ENCODE peak calls at places on chromosomes 6 and 20, in six cellular contexts. G, N, E, K, T and P are unnamed samples.

GRCh38 chr6:211856-212497 is 80.3 kb upstream of the DUSP22 start:
- DNase-seq in T (no peak), G (no peak), K (no peak), E (no peak), N (no peak), P (no peak)

GRCh38 chr6:73710470-73710869 is 14.5 kb downstream of the CD109 start:
- DNase-seq in G (no peak), N (no peak), T (no peak), E (peak; percentile 7), K (no peak), P (no peak)

GRCh38 chr6:91904586-91904985 is 1317.7 kb upstream of the MAP3K7 start:
- DNase-seq in E (no peak), T (no peak), N (no peak), G (no peak), K (no peak), P (no peak)

GRCh38 chr6:94487371-94487770 is 1068.0 kb upstream of the EPHA7 start:
- DNase-seq in K (no peak), G (no peak), N (no peak), E (no peak), T (no peak), P (no peak)

GRCh38 chr20:5400164-5400762 is 83.5 kb upstream of the PROKR2 start:
- DNase-seq in T (peak; percentile 9), K (no peak), E (peak; percentile 35), G (peak; percentile 57), N (peak; percentile 69), P (peak; percentile 42)

GRCh38 chr6:90413396-90413795 is 116.8 kb upstream of the BACH2 start:
- DNase-seq in N (peak; percentile 38), G (no peak), T (no peak), K (no peak), E (no peak), P (no peak)

GRCh38 chr20:38192323-38192885 is 27.3 kb upstream of the TGM2 start:
- DNase-seq in N (no peak), T (no peak), G (no peak), E (no peak), K (no peak), P (no peak)

GRCh38 chr20:50464026-50464724 is 46.0 kb upstream of the PTPN1 start:
- DNase-seq in G (peak; percentile 77), T (peak; percentile 74), E (peak; percentile 66), K (no peak), N (peak; percentile 77), P (peak; percentile 72)

GRCh38 chr6:96460052-96460700 is 61.4 kb upstream of the UFL1 start:
- DNase-seq in G (no peak), E (no peak), K (no peak), N (no peak), T (no peak), P (no peak)

GRCh38 chr6:42598300-42598699 is 34.5 kb downstream of the UBR2 start:
- DNase-seq in T (no peak), K (no peak), E (no peak), G (no peak), N (no peak), P (no peak)

GRCh38 chr6:16126881-16127280 is 2.0 kb upstream of the MYLIP start:
- DNase-seq in N (no peak), G (no peak), K (no peak), E (no peak), T (no peak), P (no peak)

DNA sequence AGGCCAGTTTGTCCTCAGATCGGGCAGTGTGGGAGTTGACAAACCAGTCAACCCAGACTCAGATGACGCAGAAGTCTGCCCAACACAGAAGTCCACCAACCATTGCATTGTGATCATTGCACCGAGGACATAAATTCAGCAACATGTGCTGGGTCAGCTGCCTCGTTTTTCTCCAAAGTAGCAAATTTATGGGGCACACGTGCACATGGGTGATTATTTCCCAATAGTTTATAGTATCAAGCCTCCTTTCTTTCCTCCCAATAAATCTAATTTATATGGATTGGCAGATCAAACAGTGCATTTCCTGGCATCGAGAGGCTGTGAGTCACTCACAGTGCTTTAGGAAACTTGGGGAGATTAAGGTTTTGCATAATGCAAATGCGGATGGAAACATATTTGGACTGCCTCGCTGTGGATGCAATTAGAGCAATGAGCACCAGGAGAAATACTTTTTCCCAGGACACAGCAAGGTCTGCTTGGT is 413.7 kb upstream of the SULF2 start:
- DNase-seq in G (no peak), N (no peak), T (no peak), K (no peak), E (no peak), P (no peak)
- TF ChIP-seq CREB1 in G (no peak), N (no peak), T (no peak), K (no peak), E (no peak), P (no peak)

GRCh38 chr20:14764511-14765369 is 427.3 kb upstream of the FLRT3 start:
- DNase-seq in N (no peak), E (no peak), G (no peak), K (no peak), T (no peak), P (no peak)
- TF ChIP-seq CREB1 in N (no peak), E (no peak), G (no peak), K (no peak), T (no peak), P (no peak)

GRCh38 chr6:112936079-112936472 is 588.9 kb downstream of the RFPL4B start:
- DNase-seq in T (no peak), G (no peak), N (no peak), E (no peak), K (no peak), P (no peak)
- TF ChIP-seq CREB1 in T (no peak), G (no peak), N (no peak), E (no peak), K (no peak), P (no peak)

GRCh38 chr6:12112540-12113189 is 100.6 kb downstream of the HIVEP1 start:
- DNase-seq in E (no peak), T (peak; percentile 49), N (no peak), K (no peak), G (no peak), P (no peak)

GRCh38 chr6:12111271-12111670 is 99.2 kb downstream of the HIVEP1 start:
- DNase-seq in N (no peak), K (no peak), G (no peak), T (no peak), E (no peak), P (no peak)

GRCh38 chr6:12115001-12115400 is 102.9 kb downstream of the HIVEP1 start:
- DNase-seq in N (no peak), E (no peak), K (no peak), G (no peak), T (no peak), P (no peak)

GRCh38 chr6:12114055-12114503 is 102.0 kb downstream of the HIVEP1 start:
- DNase-seq in T (no peak), G (no peak), E (no peak), N (no peak), K (no peak), P (no peak)

DNA sequence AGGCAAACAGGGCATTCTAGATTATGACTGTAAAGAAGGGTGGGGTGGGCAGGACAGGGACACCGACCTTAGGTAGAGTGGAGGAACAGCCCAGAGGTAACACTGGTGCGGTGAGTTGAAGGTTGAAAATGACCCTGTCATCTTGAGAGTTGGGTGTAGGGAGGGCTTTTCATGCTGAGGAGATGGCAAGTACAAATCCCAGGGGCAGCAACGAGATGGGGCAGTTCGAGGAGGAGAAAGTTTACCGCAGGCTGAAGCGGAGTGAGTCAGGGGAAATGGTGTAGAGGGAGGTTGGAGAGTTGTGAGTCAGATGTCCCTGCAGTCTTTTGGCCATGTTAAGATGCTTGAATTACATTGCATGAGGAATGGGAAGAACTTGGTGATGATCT is 101.1 kb downstream of the HIVEP1 start:
- DNase-seq in K (no peak), N (no peak), T (no peak), G (no peak), E (no peak), P (no peak)
- TF ChIP-seq CREB1 in K (no peak), N (no peak), T (no peak), G (no peak), E (no peak), P (no peak)

DNA sequence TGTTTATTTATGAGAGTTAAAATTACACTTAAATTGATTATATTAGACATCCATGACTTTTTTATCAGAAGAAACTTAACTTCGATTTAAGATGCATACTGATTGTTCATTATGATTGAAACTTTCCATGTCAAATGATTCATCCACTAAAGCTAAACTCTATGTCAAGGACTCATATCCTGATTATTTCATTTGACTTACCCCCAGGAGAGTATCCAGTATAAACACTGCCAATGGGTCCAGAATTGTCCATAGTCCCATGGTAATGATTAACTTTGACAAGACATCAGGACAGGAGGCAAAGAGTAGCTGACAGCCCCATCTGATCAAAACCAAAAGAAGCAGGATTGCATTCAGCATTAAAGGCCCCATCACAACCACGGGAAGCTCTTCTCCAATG is 709.9 kb downstream of the TFAP2A start:
- DNase-seq in T (no peak), G (no peak), N (no peak), K (no peak), E (peak; percentile 3), P (no peak)
- TF ChIP-seq CREB1 in T (no peak), G (no peak), N (no peak), K (no peak), E (no peak), P (no peak)

GRCh38 chr20:51508780-51509179 is 33.7 kb downstream of the NFATC2 start:
- DNase-seq in N (no peak), T (no peak), E (peak; percentile 82), K (no peak), G (no peak), P (no peak)

GRCh38 chr20:51506527-51507356 is 35.8 kb downstream of the NFATC2 start:
- DNase-seq in T (no peak), G (no peak), K (no peak), N (no peak), E (no peak), P (no peak)

GRCh38 chr20:51507357-51508036 is 35.0 kb downstream of the NFATC2 start:
- DNase-seq in E (no peak), G (no peak), N (no peak), T (no peak), K (no peak), P (no peak)

GRCh38 chr20:51509208-51509607 is 33.3 kb downstream of the NFATC2 start:
- DNase-seq in E (no peak), T (no peak), G (no peak), N (no peak), K (no peak), P (no peak)

DNA sequence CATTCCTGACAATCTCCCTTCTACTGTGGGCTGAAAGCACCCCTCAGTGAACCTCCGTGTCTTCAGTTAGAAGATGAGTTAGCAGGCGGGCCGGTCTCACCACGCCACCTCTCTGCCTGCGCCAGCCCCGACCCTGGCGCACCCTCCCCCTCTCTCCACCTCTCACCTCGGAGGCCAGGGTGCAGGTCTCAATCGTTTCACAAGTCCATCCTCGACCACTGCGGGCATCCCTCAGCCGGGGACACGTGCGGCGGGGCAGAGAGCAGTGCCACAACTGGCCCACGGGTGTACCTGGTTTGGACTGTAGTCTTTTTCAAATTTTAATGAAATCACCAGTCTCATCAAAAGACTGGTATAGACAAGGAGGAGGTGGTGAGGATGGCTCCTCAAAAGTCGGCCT is 34.4 kb downstream of the NFATC2 start:
- DNase-seq in K (no peak), E (no peak), G (no peak), T (no peak), N (no peak), P (no peak)
- TF ChIP-seq CREB1 in K (no peak), E (no peak), G (no peak), T (no peak), N (no peak), P (no peak)